ENCODE peak calls at places on chromosome 21, in nine cellular contexts. L, Z, F, U, O, R, N, M and E are unnamed samples.

GRCh38 chr21:43917515-43918384 is 52.7 kb downstream of the AGPAT3 start:
- DNase-seq in L (no peak), Z (no peak), F (no peak), U (no peak), O (no peak), R (no peak), N (no peak), M (peak; percentile 53), E (no peak)

GRCh38 chr21:21921410-21922232 is 923.4 kb downstream of the NCAM2 start:
- DNase-seq in L (no peak), Z (no peak), F (no peak), U (no peak), O (peak; percentile 9), R (no peak), N (no peak), M (peak; percentile 8), E (no peak)

GRCh38 chr21:45466330-45467220 is 61.6 kb downstream of the COL18A1 start:
- DNase-seq in L (no peak), Z (no peak), F (no peak), U (no peak), O (no peak), R (no peak), N (no peak), M (no peak), E (no peak)

GRCh38 chr21:42637602-42638041 is 15.8 kb upstream of the PDE9A start:
- DNase-seq in L (no peak), Z (no peak), F (no peak), U (no peak), O (no peak), R (no peak), N (no peak), M (no peak), E (no peak)

GRCh38 chr21:16330340-16331319 is 600.8 kb downstream of the USP25 start:
- DNase-seq in L (no peak), Z (no peak), F (no peak), U (peak; percentile 1), O (peak; percentile 3), R (no peak), N (no peak), M (peak; percentile 6), E (no peak)

GRCh38 chr21:46145840-46146691 is 9.3 kb downstream of the FTCD start:
- DNase-seq in L (no peak), Z (no peak), F (peak; percentile 9), U (no peak), O (no peak), R (no peak), N (no peak), M (no peak), E (no peak)

GRCh38 chr21:17900281-17900989 is 81.3 kb upstream of the C21orf91 start:
- DNase-seq in L (no peak), Z (no peak), F (no peak), U (no peak), O (no peak), R (no peak), N (no peak), M (no peak), E (no peak)

GRCh38 chr21:38234395-38235142 is 22.2 kb upstream of the KCNJ15 start:
- DNase-seq in L (no peak), Z (no peak), F (no peak), U (no peak), O (no peak), R (peak; percentile 66), N (no peak), M (no peak), E (no peak)

GRCh38 chr21:37748351-37748750 is 167.9 kb downstream of the KCNJ6 start:
- DNase-seq in L (no peak), Z (no peak), F (no peak), U (no peak), O (no peak), R (no peak), N (no peak), M (no peak), E (no peak)

GRCh38 chr21:45442276-45442675 is 37.3 kb downstream of the COL18A1 start:
- DNase-seq in L (no peak), Z (no peak), F (no peak), U (no peak), O (no peak), R (no peak), N (no peak), M (no peak), E (no peak)

GRCh38 chr21:36059823-36060158 is 535 bp downstream of the SETD4 start:
- DNase-seq in L (no peak), Z (peak; percentile 54), F (no peak), U (peak; percentile 28), O (peak; percentile 63), R (peak; percentile 59), N (no peak), M (peak; percentile 54), E (no peak)

GRCh38 chr21:41428311-41428710 is 2.3 kb downstream of the MX1 start:
- DNase-seq in L (no peak), Z (no peak), F (no peak), U (no peak), O (no peak), R (no peak), N (no peak), M (no peak), E (no peak)
- TF ChIP-seq POLR2A in L (no peak), Z (no peak), F (no peak), U (no peak), O (no peak), R (no peak), N (no peak), M (no peak), E (peak; percentile 15)

GRCh38 chr21:29235714-29236197 is 63.0 kb upstream of the BACH1 start:
- DNase-seq in L (no peak), Z (no peak), F (no peak), U (no peak), O (no peak), R (no peak), N (no peak), M (no peak), E (no peak)

GRCh38 chr21:29237110-29238051 is 61.3 kb upstream of the BACH1 start:
- DNase-seq in L (no peak), Z (no peak), F (no peak), U (no peak), O (no peak), R (no peak), N (no peak), M (no peak), E (no peak)

GRCh38 chr21:29240136-29240535 is 58.6 kb upstream of the BACH1 start:
- DNase-seq in L (no peak), Z (no peak), F (no peak), U (no peak), O (no peak), R (no peak), N (no peak), M (no peak), E (no peak)

GRCh38 chr21:29238052-29238966 is 60.4 kb upstream of the BACH1 start:
- DNase-seq in L (no peak), Z (no peak), F (no peak), U (no peak), O (no peak), R (no peak), N (no peak), M (no peak), E (no peak)

GRCh38 chr21:29238967-29239289 is 59.8 kb upstream of the BACH1 start:
- DNase-seq in L (no peak), Z (no peak), F (no peak), U (no peak), O (no peak), R (peak; percentile 39), N (no peak), M (peak; percentile 34), E (no peak)
- TF ChIP-seq POLR2A in L (no peak), Z (no peak), F (no peak), U (no peak), O (no peak), R (no peak), N (no peak), M (no peak), E (no peak)

DNA sequence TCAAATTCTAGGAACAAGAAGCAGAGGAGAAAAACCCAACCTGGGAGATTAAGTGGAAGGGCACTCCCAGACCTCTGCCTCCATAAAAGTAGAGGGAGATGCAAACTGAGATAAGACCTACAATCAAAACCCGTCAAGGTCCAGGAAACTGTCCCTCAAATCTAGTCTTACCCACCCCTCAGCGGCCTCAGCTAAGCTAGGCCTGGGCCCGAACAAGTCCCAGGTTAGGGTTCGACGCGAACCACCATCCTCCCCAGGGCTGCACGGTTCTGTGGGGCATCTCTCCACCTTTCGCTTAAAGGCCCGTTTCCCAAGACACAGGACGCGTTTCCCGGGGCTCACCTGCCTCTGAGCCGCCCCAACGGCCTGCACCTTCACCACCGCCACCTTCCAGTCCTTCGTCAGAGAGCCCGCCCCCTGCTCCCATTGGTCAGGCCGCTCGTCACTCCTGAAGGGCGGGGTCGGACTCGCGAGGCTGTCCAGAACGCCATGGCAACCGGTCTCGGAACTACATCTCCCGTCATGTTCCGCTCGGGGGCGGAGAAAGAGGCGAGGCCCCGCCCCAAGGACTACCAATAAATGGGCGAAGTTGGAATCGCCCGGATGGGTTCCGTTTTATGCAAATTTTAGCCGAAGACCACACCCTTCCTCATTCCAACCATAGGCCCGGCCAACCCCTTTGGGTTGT is at the start of gene CRYZL1:
- DNase-seq in L (peak; percentile 100), Z (peak; percentile 74), F (peak; percentile 100), U (peak; percentile 75), O (peak; percentile 94), R (peak; percentile 100), N (peak; percentile 100), M (peak; percentile 98), E (peak; percentile 76)
- TF ChIP-seq POLR2A in L (peak; percentile 57), Z (peak; percentile 75), F (peak; percentile 37), U (peak; percentile 75), O (peak; percentile 93), R (no peak), N (peak; percentile 49), M (peak; percentile 89), E (peak; percentile 59)

GRCh38 chr21:41419921-41420862 is 5.8 kb upstream of the MX1 start:
- DNase-seq in L (peak; percentile 87), Z (peak; percentile 45), F (peak; percentile 73), U (peak; percentile 31), O (peak; percentile 92), R (peak; percentile 84), N (peak; percentile 81), M (peak; percentile 37), E (peak; percentile 42)
- TF ChIP-seq POLR2A in L (no peak), Z (peak; percentile 23), F (peak; percentile 3), U (no peak), O (peak; percentile 39), R (no peak), N (no peak), M (no peak), E (no peak)